ENCODE peak calls at places on chromosomes 5 and 9, in ten cellular contexts. U is neural progenitor cell; I is kidney epithelial cell; D is foreskin keratinocyte; Z is MG63; O is pancreas; T is left lung; B is right lobe of liver; N is thyroid gland; W is CD8-positive, alpha-beta memory T cell. P is an unnamed sample.
A peak's percentile ranks its signal among the peaks of the same experiment; 100 is the strongest.

GRCh38 chr5:143030349-143030748 is 260.2 kb downstream of the ARHGAP26 start:
- DNase-seq in U (no peak), I (no peak), D (no peak), Z (no peak), O (no peak), T (no peak), B (no peak), N (no peak), W (no peak), P (no peak)

GRCh38 chr9:83062653-83063527 is at the start of gene RASEF:
- DNase-seq in U (peak; percentile 74), I (no peak), D (peak; percentile 52), Z (peak; percentile 37), O (peak; percentile 94), T (peak; percentile 81), B (peak; percentile 66), N (peak; percentile 95), W (no peak), P (no peak)

GRCh38 chr5:91486638-91487037 is 103.5 kb upstream of the ARRDC3 start:
- DNase-seq in U (no peak), I (no peak), D (peak; percentile 54), Z (no peak), O (no peak), T (no peak), B (no peak), N (no peak), W (no peak), P (no peak)

GRCh38 chr9:13244190-13244589 is 35.3 kb downstream of the MPDZ start:
- DNase-seq in U (no peak), I (no peak), D (no peak), Z (no peak), O (no peak), T (no peak), B (no peak), N (no peak), W (no peak), P (no peak)

GRCh38 chr5:9529041-9529480 is 16.8 kb downstream of the SEMA5A start:
- DNase-seq in U (no peak), I (no peak), D (no peak), Z (no peak), O (peak; percentile 66), T (no peak), B (peak; percentile 81), N (no peak), W (no peak), P (no peak)

GRCh38 chr9:95018099-95018927 is 291.8 kb downstream of the AOPEP start:
- DNase-seq in U (peak; percentile 52), I (peak; percentile 86), D (peak; percentile 100), Z (peak; percentile 39), O (no peak), T (peak; percentile 55), B (no peak), N (peak; percentile 62), W (no peak), P (no peak)

GRCh38 chr5:998975-999501 is 9.6 kb upstream of the NKD2 start:
- DNase-seq in U (no peak), I (no peak), D (no peak), Z (no peak), O (no peak), T (peak; percentile 27), B (no peak), N (no peak), W (no peak), P (no peak)

GRCh38 chr9:91056917-91057316 is 255.3 kb downstream of the SYK start:
- DNase-seq in U (no peak), I (no peak), D (no peak), Z (no peak), O (no peak), T (no peak), B (no peak), N (no peak), W (no peak), P (no peak)

GRCh38 chr9:81578606-81579005 is 110.7 kb downstream of the TLE1 start:
- DNase-seq in U (no peak), I (no peak), D (no peak), Z (no peak), O (no peak), T (no peak), B (no peak), N (no peak), W (no peak), P (no peak)

GRCh38 chr5:59616413-59616812 is 277.1 kb downstream of the PDE4D start:
- DNase-seq in U (no peak), I (no peak), D (no peak), Z (no peak), O (no peak), T (no peak), B (no peak), N (no peak), W (no peak), P (no peak)

GRCh38 chr9:104094534-104095020 is 468 bp downstream of the SMC2 start:
- DNase-seq in U (no peak), I (no peak), D (peak; percentile 25), Z (peak; percentile 2), O (no peak), T (no peak), B (no peak), N (no peak), W (no peak), P (no peak)

GRCh38 chr5:136364307-136364706 is 1.0 kb downstream of the TRPC7 start:
- DNase-seq in U (peak; percentile 18), I (no peak), D (no peak), Z (no peak), O (no peak), T (no peak), B (no peak), N (no peak), W (no peak), P (no peak)

GRCh38 chr9:98075332-98075805 is 18.8 kb downstream of the NANS start:
- DNase-seq in U (no peak), I (no peak), D (peak; percentile 83), Z (peak; percentile 42), O (no peak), T (no peak), B (no peak), N (no peak), W (no peak), P (peak; percentile 54)

GRCh38 chr5:172607213-172607793 is 33.8 kb upstream of the NEURL1B start:
- DNase-seq in U (no peak), I (no peak), D (no peak), Z (no peak), O (no peak), T (no peak), B (no peak), N (peak; percentile 13), W (no peak), P (no peak)

GRCh38 chr5:472656-473343 is 29.8 kb downstream of the EXOC3 start:
- DNase-seq in U (peak; percentile 96), I (no peak), D (peak; percentile 42), Z (peak; percentile 81), O (peak; percentile 95), T (peak; percentile 89), B (peak; percentile 92), N (peak; percentile 86), W (peak; percentile 82), P (peak; percentile 74)

GRCh38 chr9:125409637-125410521 is 148.3 kb downstream of the GAPVD1 start:
- DNase-seq in U (peak; percentile 25), I (no peak), D (peak; percentile 35), Z (peak; percentile 53), O (no peak), T (no peak), B (no peak), N (peak; percentile 26), W (peak; percentile 9), P (peak; percentile 59)
- H3K27me3 ChIP-seq in U (peaks cover 23% of the 10 kb centered on the region), I (peaks cover 5% of the 10 kb centered on the region), D (peaks cover 5% of the 10 kb centered on the region), Z (no peaks in the 10 kb centered on the region), O (no peaks in the 10 kb centered on the region), T (peaks cover 26% of the 10 kb centered on the region), B (no peaks in the 10 kb centered on the region), N (no peaks in the 10 kb centered on the region), W (no peaks in the 10 kb centered on the region), P (peaks cover 4% of the 10 kb centered on the region)

GRCh38 chr5:135031813-135032612 is 2.0 kb downstream of the PITX1 start:
- DNase-seq in U (peak; percentile 51), I (no peak), D (no peak), Z (no peak), O (no peak), T (no peak), B (peak; percentile 8), N (no peak), W (no peak), P (no peak)
- H3K27me3 ChIP-seq in U (peaks cover 100% of the 10 kb centered on the region), I (peaks cover 87% of the 10 kb centered on the region), D (peaks cover 97% of the 10 kb centered on the region), Z (no peaks in the 10 kb centered on the region), O (peaks cover 31% of the 10 kb centered on the region), T (peaks cover 99% of the 10 kb centered on the region), B (peaks cover 20% of the 10 kb centered on the region), N (peaks cover 79% of the 10 kb centered on the region), W (peaks cover 22% of the 10 kb centered on the region), P (peaks cover 12% of the 10 kb centered on the region)

GRCh38 chr9:114344188-114344566 is 14.5 kb downstream of the ORM2 start:
- DNase-seq in U (no peak), I (no peak), D (no peak), Z (no peak), O (no peak), T (no peak), B (no peak), N (no peak), W (no peak), P (no peak)

GRCh38 chr9:114343471-114344187 is 14.0 kb downstream of the ORM2 start:
- DNase-seq in U (no peak), I (no peak), D (peak; percentile 81), Z (no peak), O (no peak), T (no peak), B (no peak), N (no peak), W (no peak), P (no peak)

GRCh38 chr9:114341152-114341830 is 11.6 kb downstream of the ORM2 start:
- DNase-seq in U (no peak), I (no peak), D (no peak), Z (no peak), O (no peak), T (no peak), B (no peak), N (no peak), W (no peak), P (no peak)

GRCh38 chr9:114341991-114342390 is 12.3 kb downstream of the ORM2 start:
- DNase-seq in U (no peak), I (no peak), D (no peak), Z (no peak), O (no peak), T (no peak), B (no peak), N (no peak), W (no peak), P (no peak)

GRCh38 chr9:114342755-114343440 is 13.2 kb downstream of the ORM2 start:
- DNase-seq in U (no peak), I (no peak), D (no peak), Z (no peak), O (no peak), T (no peak), B (no peak), N (no peak), W (no peak), P (no peak)
- H3K27me3 ChIP-seq in U (no peaks in the 10 kb centered on the region), I (no peaks in the 10 kb centered on the region), D (no peaks in the 10 kb centered on the region), Z (no peaks in the 10 kb centered on the region), O (no peaks in the 10 kb centered on the region), T (no peaks in the 10 kb centered on the region), B (no peaks in the 10 kb centered on the region), N (no peaks in the 10 kb centered on the region), W (no peaks in the 10 kb centered on the region), P (no peaks in the 10 kb centered on the region)

GRCh38 chr5:107319921-107320320 is 350.8 kb downstream of the EFNA5 start:
- DNase-seq in U (no peak), I (no peak), D (no peak), Z (no peak), O (no peak), T (no peak), B (no peak), N (no peak), W (no peak), P (no peak)
- H3K27me3 ChIP-seq in U (no peaks in the 10 kb centered on the region), I (no peaks in the 10 kb centered on the region), D (no peaks in the 10 kb centered on the region), Z (no peaks in the 10 kb centered on the region), O (no peaks in the 10 kb centered on the region), T (no peaks in the 10 kb centered on the region), B (no peaks in the 10 kb centered on the region), N (no peaks in the 10 kb centered on the region), W (no peaks in the 10 kb centered on the region), P (no peaks in the 10 kb centered on the region)

GRCh38 chr9:133534346-133535284 is at the start of gene ADAMTSL2:
- DNase-seq in U (peak; percentile 85), I (no peak), D (no peak), Z (peak; percentile 72), O (peak; percentile 83), T (peak; percentile 47), B (peak; percentile 78), N (peak; percentile 81), W (no peak), P (no peak)
- H3K27me3 ChIP-seq in U (peaks cover 21% of the 10 kb centered on the region), I (peaks cover 87% of the 10 kb centered on the region), D (peaks cover 82% of the 10 kb centered on the region), Z (no peaks in the 10 kb centered on the region), O (no peaks in the 10 kb centered on the region), T (peaks cover 64% of the 10 kb centered on the region), B (no peaks in the 10 kb centered on the region), N (no peaks in the 10 kb centered on the region), W (no peaks in the 10 kb centered on the region), P (peaks cover 25% of the 10 kb centered on the region)